ENCODE peak calls at places on chromosomes 16 and 17, in nine cellular contexts. H is dorsolateral prefrontal cortex, Q is IMR-90, P is AG10803, Y is OCI-LY7, J is H9, D is A549, L is breast epithelium, N is NB4. F is an unnamed sample.

GRCh38 chr16:88886915-88887521 is 20.6 kb upstream of the PABPN1L start:
- DNase-seq in D (no peak), L (no peak), P (peak; percentile 59), H (no peak), Y (no peak), Q (peak; percentile 36), J (no peak), N (no peak), F (no peak)

GRCh38 chr16:57786632-57787518 is 15.4 kb downstream of the KIFC3 start:
- DNase-seq in P (no peak), Q (peak; percentile 52), D (no peak), J (no peak), L (no peak), Y (no peak), H (peak; percentile 71), N (no peak), F (no peak)

GRCh38 chr16:87702325-87702811 is 63.4 kb downstream of the KLHDC4 start:
- DNase-seq in J (peak; percentile 71), L (no peak), Q (peak; percentile 30), H (no peak), Y (peak; percentile 93), N (peak; percentile 82), P (no peak), D (no peak), F (peak; percentile 85)

GRCh38 chr16:75236232-75236631 is 15.2 kb downstream of the BCAR1 start:
- DNase-seq in Q (no peak), L (no peak), P (no peak), J (peak; percentile 16), H (no peak), N (no peak), D (no peak), Y (no peak), F (no peak)

GRCh38 chr16:23435500-23435899 is 17.5 kb downstream of the COG7 start:
- DNase-seq in H (peak; percentile 41), D (peak; percentile 73), P (peak; percentile 36), N (peak; percentile 89), Y (peak; percentile 78), J (peak; percentile 71), L (no peak), Q (peak; percentile 48), F (peak; percentile 71)

GRCh38 chr17:40219073-40219860 is at the start of gene WIPF2:
- DNase-seq in N (peak; percentile 98), D (peak; percentile 98), L (peak; percentile 98), Q (peak; percentile 94), P (peak; percentile 95), H (peak; percentile 95), J (peak; percentile 99), Y (peak; percentile 97), F (peak; percentile 96)

GRCh38 chr16:58299757-58300349 is 5.0 kb upstream of the PRSS54 start:
- DNase-seq in Y (peak; percentile 56), D (peak; percentile 12), L (no peak), H (no peak), J (peak; percentile 70), Q (peak; percentile 5), P (peak; percentile 8), N (peak; percentile 64), F (no peak)

GRCh38 chr17:34981538-34982241 is 1.4 kb downstream of the LIG3 start:
- DNase-seq in Y (no peak), Q (peak; percentile 47), J (no peak), L (no peak), D (no peak), P (peak; percentile 43), N (peak; percentile 30), H (no peak), F (no peak)

DNA sequence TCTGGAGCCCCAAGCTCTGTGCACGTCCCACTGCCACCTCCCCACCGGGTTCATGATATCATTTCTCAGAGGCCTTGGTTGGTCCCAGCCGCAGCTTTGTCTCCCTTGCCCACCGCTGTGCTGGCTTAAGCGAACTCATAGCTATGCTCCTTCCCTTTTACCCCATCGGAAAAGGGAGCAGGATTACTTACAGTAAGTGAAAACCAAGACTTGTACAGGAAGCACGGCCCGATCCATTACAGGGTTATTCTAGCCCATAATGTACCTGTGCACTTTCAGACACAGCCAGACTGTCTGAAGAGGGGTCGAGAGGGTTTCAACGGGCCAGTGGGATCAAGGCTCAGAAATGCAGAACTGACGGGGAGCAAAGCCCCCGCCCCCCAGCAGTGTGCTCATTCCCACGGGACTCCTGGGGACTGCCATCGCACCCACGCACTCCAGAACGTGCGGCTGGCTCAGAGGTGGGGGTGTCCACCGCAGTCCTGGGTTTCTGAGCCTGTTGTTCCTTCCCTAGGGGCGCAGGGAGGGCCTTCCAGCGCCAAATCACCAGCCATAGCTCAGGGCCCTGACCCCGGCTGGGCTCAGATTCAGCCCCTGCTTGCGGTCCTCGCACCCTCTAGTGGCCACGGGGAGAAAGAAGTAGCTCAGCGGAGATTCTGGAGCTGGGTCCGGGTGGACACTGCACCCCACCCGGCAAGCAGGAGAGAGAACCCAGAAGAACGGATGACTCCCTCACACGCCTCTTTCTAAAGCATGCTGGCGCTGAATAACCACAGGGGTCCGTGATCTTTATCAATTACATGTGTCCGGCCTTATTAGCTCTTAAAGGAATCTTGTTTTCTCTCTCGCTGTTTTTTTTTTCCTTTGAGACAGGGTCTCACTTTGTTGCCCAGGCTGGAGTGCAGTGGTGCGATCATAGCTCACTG is 44.9 kb upstream of the USP7 start:
- DNase-seq in L (peak; percentile 69), D (peak; percentile 74), Y (peak; percentile 68), Q (peak; percentile 56), J (peak; percentile 89), H (peak; percentile 67), P (peak; percentile 54), N (peak; percentile 82), F (peak; percentile 90)
- TF ChIP-seq CTCF in L (peak; percentile 80), D (peak; percentile 83), Y (peak; percentile 86), Q (peak; percentile 76), J (peak; percentile 95), H (peak; percentile 66), P (peak; percentile 88), N (peak; percentile 78), F (peak; percentile 87)

GRCh38 chr16:19094542-19095365 is 19.0 kb upstream of the ITPRIPL2 start:
- DNase-seq in L (no peak), J (no peak), Q (no peak), D (peak; percentile 91), N (peak; percentile 22), P (no peak), H (no peak), Y (peak; percentile 62), F (no peak)
- TF ChIP-seq CTCF in L (no peak), J (peak; percentile 33), Q (no peak), D (peak; percentile 50), N (no peak), P (no peak), H (no peak), Y (peak; percentile 42), F (no peak)

GRCh38 chr17:58513913-58514794 is at the start of gene MTMR4:
- DNase-seq in Q (peak; percentile 58), H (peak; percentile 85), Y (peak; percentile 81), L (peak; percentile 79), P (peak; percentile 61), D (peak; percentile 62), J (peak; percentile 97), N (peak; percentile 84), F (peak; percentile 91)

GRCh38 chr17:58515286-58515685 is 848 bp upstream of the MTMR4 start:
- DNase-seq in H (no peak), D (no peak), L (no peak), P (no peak), J (no peak), Y (no peak), Q (no peak), N (no peak), F (no peak)

GRCh38 chr17:58516644-58517377 is 2.4 kb upstream of the MTMR4 start:
- DNase-seq in L (no peak), D (no peak), Q (no peak), Y (no peak), P (no peak), J (no peak), H (no peak), N (no peak), F (no peak)

GRCh38 chr17:58514795-58515157 is 338 bp upstream of the MTMR4 start:
- DNase-seq in Q (no peak), N (no peak), Y (no peak), H (no peak), L (no peak), D (no peak), J (no peak), P (no peak), F (no peak)

GRCh38 chr17:58513391-58513912 is 986 bp downstream of the MTMR4 start:
- DNase-seq in D (no peak), J (no peak), H (no peak), L (no peak), Q (no peak), P (no peak), Y (peak; percentile 21), N (no peak), F (peak; percentile 51)
- TF ChIP-seq CTCF in D (no peak), J (peak; percentile 23), H (no peak), L (no peak), Q (no peak), P (no peak), Y (peak; percentile 45), N (peak; percentile 14), F (no peak)

GRCh38 chr17:81223758-81224122 is 975 bp upstream of the CEP131 start:
- DNase-seq in Y (no peak), P (no peak), D (no peak), J (no peak), Q (no peak), H (no peak), N (peak; percentile 51), L (no peak), F (no peak)

GRCh38 chr17:81222620-81222905 is 202 bp downstream of the CEP131 start:
- DNase-seq in L (no peak), D (no peak), Y (no peak), P (no peak), N (no peak), J (no peak), Q (no peak), H (no peak), F (no peak)

GRCh38 chr17:81221842-81222619 is 734 bp downstream of the CEP131 start:
- DNase-seq in Y (no peak), N (no peak), P (no peak), D (no peak), J (no peak), Q (no peak), L (no peak), H (no peak), F (no peak)

GRCh38 chr17:81221371-81221841 is 1.4 kb downstream of the CEP131 start:
- DNase-seq in N (peak; percentile 54), Q (no peak), J (no peak), Y (no peak), L (no peak), P (no peak), H (no peak), D (no peak), F (no peak)

DNA sequence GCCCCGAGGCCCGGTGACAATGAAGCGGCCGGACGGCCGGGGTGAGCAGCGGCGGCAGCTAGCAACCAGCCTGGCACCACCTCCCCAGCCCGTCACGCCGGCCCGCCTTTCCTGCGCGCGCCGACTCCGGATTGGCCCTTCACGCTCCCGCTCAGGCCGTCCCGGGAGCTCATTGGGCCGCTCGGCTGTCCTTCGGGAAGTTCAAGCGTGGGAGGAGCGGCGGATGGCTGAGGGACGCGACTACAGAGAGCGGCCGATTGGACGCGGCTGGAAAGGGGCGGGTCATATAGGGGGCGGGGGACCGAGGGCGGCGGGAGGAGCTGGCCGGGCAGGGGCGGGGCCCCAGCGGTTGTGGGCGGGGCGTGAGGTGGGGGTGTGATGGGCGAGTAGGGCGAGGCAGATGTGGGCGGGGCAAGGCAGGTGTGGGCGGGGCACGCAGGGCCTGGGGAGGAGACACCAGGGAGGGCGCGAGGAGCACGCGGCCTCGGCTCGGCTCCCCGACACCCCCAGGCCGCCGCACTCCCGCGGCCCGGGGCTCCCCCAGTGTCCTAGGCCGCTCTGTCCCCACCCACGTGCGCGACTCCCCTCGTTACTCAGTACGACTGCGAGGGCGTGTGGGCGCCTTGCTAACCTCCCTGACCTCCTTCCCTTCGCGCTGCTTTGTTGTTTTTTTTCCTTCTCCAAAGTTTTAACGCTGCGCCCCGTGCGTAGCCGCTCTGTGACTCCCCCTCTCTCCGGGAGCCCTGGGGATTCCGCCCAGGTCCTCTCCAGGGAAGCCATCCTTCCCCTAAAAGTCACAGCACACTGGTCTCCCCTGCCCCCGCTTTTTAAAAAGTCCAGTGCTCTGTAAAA is at the start of gene CEP131:
- DNase-seq in L (peak; percentile 99), H (peak; percentile 98), N (peak; percentile 98), D (peak; percentile 100), Q (peak; percentile 97), J (peak; percentile 100), P (peak; percentile 98), Y (peak; percentile 100), F (peak; percentile 99)
- TF ChIP-seq CTCF in L (no peak), H (no peak), N (no peak), D (no peak), Q (no peak), J (no peak), P (no peak), Y (no peak), F (no peak)